ENCODE peak calls at places on chromosomes 4 and X, in seven cellular contexts. L, A, O, D, Y, W and S are unnamed samples.

GRCh38 chrX:21174439-21174838 is 199.8 kb upstream of the CNKSR2 start:
- DNase-seq in L (no peak), A (no peak), O (no peak), D (no peak), Y (no peak), W (no peak), S (no peak)

GRCh38 chr4:147678796-147679549 is 5.0 kb downstream of the PRMT9 start:
- DNase-seq in L (peak; percentile 54), A (peak; percentile 11), O (no peak), D (no peak), Y (peak; percentile 42), W (no peak), S (no peak)

GRCh38 chrX:37047776-37048175 is 39.6 kb downstream of the FAM47C start:
- DNase-seq in L (no peak), A (no peak), O (no peak), D (no peak), Y (no peak), W (no peak), S (no peak)

GRCh38 chr4:89482926-89483595 is 175.5 kb upstream of the GPRIN3 start:
- DNase-seq in L (no peak), A (no peak), O (no peak), D (no peak), Y (no peak), W (no peak), S (no peak)

GRCh38 chr4:182010876-182011275 is 232.3 kb upstream of the TENM3 start:
- DNase-seq in L (no peak), A (no peak), O (no peak), D (no peak), Y (peak; percentile 12), W (no peak), S (no peak)

GRCh38 chrX:101357166-101357795 is 8.7 kb upstream of the TIMM8A start:
- DNase-seq in L (no peak), A (no peak), O (no peak), D (no peak), Y (peak; percentile 17), W (no peak), S (no peak)

GRCh38 chr4:185224597-185224996 is 15.2 kb downstream of the SNX25 start:
- DNase-seq in L (no peak), A (no peak), O (no peak), D (no peak), Y (no peak), W (no peak), S (no peak)

GRCh38 chr4:186104895-186105720 is 604 bp downstream of the FAM149A start:
- DNase-seq in L (no peak), A (no peak), O (peak; percentile 42), D (no peak), Y (peak; percentile 8), W (no peak), S (no peak)

GRCh38 chr4:157121396-157121795 is 45.4 kb downstream of the GLRB start:
- DNase-seq in L (no peak), A (no peak), O (no peak), D (no peak), Y (no peak), W (no peak), S (no peak)

GRCh38 chrX:71098302-71098701 is 2.7 kb downstream of the FOXO4 start:
- DNase-seq in L (peak; percentile 77), A (peak; percentile 5), O (peak; percentile 67), D (peak; percentile 62), Y (peak; percentile 56), W (peak; percentile 63), S (peak; percentile 76)